ENCODE peak calls at places on chromosomes 7 and 10, in nine cellular contexts. D is GM23248, Y is A549, L is H1, P is ascending aorta, T is left ventricle myocardium inferior, X is heart right ventricle, M is fibroblast of lung, W is iPS DF 6.9. V is an unnamed sample.

GRCh38 chr10:44788147-44788819 is 122.9 kb upstream of the TMEM72 start:
- DNase-seq in D (no peak), Y (no peak), L (no peak), P (no peak), T (no peak), X (no peak), M (no peak), W (no peak), V (no peak)

GRCh38 chr7:133121175-133121844 is 39.4 kb upstream of the CHCHD3 start:
- DNase-seq in D (no peak), Y (no peak), L (no peak), P (no peak), T (no peak), X (no peak), M (no peak), W (no peak), V (no peak)

GRCh38 chr10:110207805-110208613 is 604 bp downstream of the MXI1 start:
- DNase-seq in D (peak; percentile 71), Y (peak; percentile 53), L (peak; percentile 67), P (peak; percentile 71), T (no peak), X (peak; percentile 46), M (no peak), W (no peak), V (no peak)

GRCh38 chr10:62744136-62744535 is 60.4 kb upstream of the ADO start:
- DNase-seq in D (peak; percentile 78), Y (no peak), L (no peak), P (no peak), T (no peak), X (no peak), M (peak; percentile 29), W (no peak), V (no peak)

GRCh38 chr10:17872191-17873091 is 63.3 kb downstream of the MRC1 start:
- DNase-seq in D (peak; percentile 47), Y (peak; percentile 28), L (no peak), P (no peak), T (no peak), X (no peak), M (peak; percentile 31), W (no peak), V (no peak)

GRCh38 chr7:47601881-47602249 is 20.0 kb upstream of the TNS3 start:
- DNase-seq in D (no peak), Y (no peak), L (no peak), P (no peak), T (no peak), X (no peak), M (no peak), W (no peak), V (no peak)

GRCh38 chr7:18086165-18087030 is 58.8 kb upstream of the PRPS1L1 start:
- DNase-seq in D (peak; percentile 47), Y (peak; percentile 12), L (peak; percentile 69), P (peak; percentile 69), T (peak; percentile 43), X (peak; percentile 16), M (no peak), W (no peak), V (peak; percentile 63)

GRCh38 chr7:148093375-148094166 is 497.0 kb upstream of the C7orf33 start:
- DNase-seq in D (no peak), Y (no peak), L (no peak), P (no peak), T (no peak), X (no peak), M (no peak), W (no peak), V (no peak)

GRCh38 chr10:54854389-54854788 is 53.4 kb upstream of the PCDH15 start:
- DNase-seq in D (no peak), Y (no peak), L (no peak), P (no peak), T (no peak), X (no peak), M (no peak), W (no peak), V (no peak)

GRCh38 chr10:97116534-97117162 is 69.1 kb downstream of the SLIT1 start:
- DNase-seq in D (no peak), Y (no peak), L (no peak), P (no peak), T (no peak), X (no peak), M (no peak), W (no peak), V (no peak)

GRCh38 chr7:85191383-85191782 is 4.5 kb upstream of the SEMA3D start:
- DNase-seq in D (peak; percentile 54), Y (peak; percentile 13), L (no peak), P (no peak), T (no peak), X (no peak), M (peak; percentile 50), W (no peak), V (no peak)

GRCh38 chr7:145030754-145031153 is 194.9 kb upstream of the TPK1 start:
- DNase-seq in D (no peak), Y (no peak), L (no peak), P (no peak), T (no peak), X (no peak), M (no peak), W (no peak), V (no peak)

GRCh38 chr7:1049801-1050200 is 5.5 kb downstream of the GPR146 start:
- DNase-seq in D (no peak), Y (no peak), L (no peak), P (no peak), T (no peak), X (no peak), M (no peak), W (no peak), V (peak; percentile 72)

GRCh38 chr7:1053002-1053411 is 8.7 kb downstream of the GPR146 start:
- DNase-seq in D (no peak), Y (no peak), L (peak; percentile 71), P (no peak), T (peak; percentile 45), X (peak; percentile 73), M (no peak), W (no peak), V (peak; percentile 80)

GRCh38 chr7:1052031-1052818 is 7.9 kb downstream of the GPR146 start:
- DNase-seq in D (no peak), Y (no peak), L (no peak), P (no peak), T (peak; percentile 48), X (peak; percentile 44), M (no peak), W (no peak), V (peak; percentile 83)

GRCh38 chr7:1050254-1050906 is 6.0 kb downstream of the GPR146 start:
- DNase-seq in D (no peak), Y (no peak), L (no peak), P (no peak), T (no peak), X (no peak), M (no peak), W (no peak), V (peak; percentile 61)

DNA sequence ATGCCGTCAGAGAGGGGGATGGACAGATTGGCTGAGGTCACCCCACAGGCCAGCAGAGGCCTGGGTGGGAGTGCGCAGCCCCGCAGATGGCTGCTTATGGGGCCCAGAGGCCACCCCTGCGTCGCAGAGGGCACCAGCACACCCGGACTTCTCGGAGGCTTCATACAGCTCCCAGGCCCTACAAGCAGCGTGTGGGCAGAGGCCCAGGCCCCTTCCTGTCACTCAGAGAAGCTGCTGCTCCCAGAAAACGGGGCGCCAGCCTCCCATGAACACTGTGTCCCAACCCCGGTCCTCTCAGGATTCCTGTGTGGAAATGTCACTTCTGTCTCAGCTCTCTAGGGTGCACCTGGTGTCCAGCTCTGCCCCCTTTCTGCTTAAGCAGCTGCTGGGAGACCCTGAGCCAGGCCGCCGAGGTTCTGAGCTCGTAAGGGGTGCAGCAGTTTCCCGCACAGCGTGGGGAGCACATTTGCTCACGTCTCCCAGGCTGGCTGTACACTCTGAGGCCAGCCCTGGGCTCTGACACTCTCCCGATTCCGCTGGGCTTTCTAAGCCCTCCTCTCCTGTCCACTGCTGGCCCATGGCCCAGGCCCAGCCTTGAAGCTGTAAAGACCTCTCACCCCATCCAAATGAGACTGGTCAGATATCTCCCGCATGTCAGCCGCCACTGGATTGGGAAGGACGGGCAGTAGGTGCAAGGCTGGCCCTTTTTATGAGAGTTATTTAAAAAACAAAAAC is 6.8 kb downstream of the GPR146 start:
- DNase-seq in D (no peak), Y (no peak), L (no peak), P (no peak), T (no peak), X (no peak), M (no peak), W (no peak), V (peak; percentile 70)
- H3K27ac ChIP-seq in D (no peak overlapping the region), Y (no peak overlapping the region), L (no peak overlapping the region), P (no peak overlapping the region), T (peak overlapping the region; percentile 88), X (peak overlapping the region; percentile 92), M (no peak overlapping the region), W (no peak overlapping the region), V (no peak overlapping the region)

GRCh38 chr10:71751515-71752224 is 21.6 kb downstream of the VSIR start:
- DNase-seq in D (no peak), Y (no peak), L (no peak), P (no peak), T (no peak), X (no peak), M (no peak), W (no peak), V (peak; percentile 62)
- H3K27ac ChIP-seq in D (no peak overlapping the region), Y (no peak overlapping the region), L (no peak overlapping the region), P (no peak overlapping the region), T (peak overlapping the region; percentile 60), X (peak overlapping the region; percentile 67), M (no peak overlapping the region), W (no peak overlapping the region), V (no peak overlapping the region)

GRCh38 chr7:129434846-129435318 is 650 bp downstream of the STRIP2 start:
- DNase-seq in D (peak; percentile 50), Y (no peak), L (no peak), P (no peak), T (no peak), X (no peak), M (peak; percentile 17), W (no peak), V (peak; percentile 73)
- H3K27ac ChIP-seq in D (no peak overlapping the region), Y (peak overlapping the region; percentile 87), L (no peak overlapping the region), P (no peak overlapping the region), T (peak overlapping the region; percentile 81), X (peak overlapping the region; percentile 78), M (peak overlapping the region; percentile 52), W (no peak overlapping the region), V (no peak overlapping the region)

DNA sequence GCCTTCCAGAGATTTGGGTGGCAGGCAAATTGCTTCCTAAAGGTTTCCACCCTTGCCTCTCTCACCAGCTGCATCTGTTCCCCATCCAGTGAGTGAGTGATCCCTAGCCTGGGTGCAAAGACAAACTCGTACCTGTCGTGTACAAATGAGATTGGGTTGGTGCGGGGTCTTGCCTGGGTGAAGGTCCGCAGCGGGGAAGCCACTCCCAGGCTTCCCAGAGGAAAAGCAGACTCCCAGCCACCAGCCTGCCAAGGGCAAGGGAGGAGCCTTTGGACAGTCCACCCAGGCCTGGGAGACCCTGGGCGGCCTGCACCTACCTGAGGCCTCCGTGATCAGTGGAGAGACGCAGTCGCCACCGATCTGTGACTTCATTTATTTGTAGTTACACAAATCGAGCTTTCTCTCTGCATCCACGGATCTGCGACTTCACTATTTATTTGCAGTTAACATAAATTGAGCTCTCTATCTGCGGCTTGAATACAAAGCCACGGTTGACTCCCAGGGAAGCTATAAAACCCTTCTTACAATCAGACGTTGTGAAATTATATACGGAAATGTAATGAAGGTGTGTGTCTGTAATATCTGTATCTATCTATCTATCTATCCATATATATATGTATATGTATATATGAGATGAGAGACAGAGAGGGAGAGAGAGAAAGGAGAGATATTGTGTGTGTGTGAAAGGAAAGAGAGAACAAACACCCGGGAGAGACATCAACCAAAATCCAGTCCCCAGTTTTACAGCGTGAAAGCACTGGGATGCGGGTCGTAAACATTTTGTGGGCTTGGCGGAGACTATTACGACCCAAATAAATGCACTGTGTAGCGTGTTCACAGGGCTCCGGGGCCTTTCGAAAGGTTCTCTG is 3.0 kb upstream of the HOXA7 start:
- DNase-seq in D (no peak), Y (no peak), L (peak; percentile 41), P (peak; percentile 62), T (peak; percentile 7), X (no peak), M (no peak), W (no peak), V (peak; percentile 79)
- H3K27ac ChIP-seq in D (no peak overlapping the region), Y (no peak overlapping the region), L (no peak overlapping the region), P (no peak overlapping the region), T (no peak overlapping the region), X (no peak overlapping the region), M (no peak overlapping the region), W (no peak overlapping the region), V (peak overlapping the region; percentile 98)